ENCODE peak calls at places on chromosome 16, in four cellular contexts. T is CD8-positive, alpha-beta memory T cell; H is cardiac muscle cell; Y is PC-9. L is an unnamed sample.

GRCh38 chr16:88335150-88335685 is 47.5 kb upstream of the ZNF469 start:
- DNase-seq in T (no peak), H (no peak), Y (no peak), L (no peak)

GRCh38 chr16:27214084-27214961 is 11.0 kb downstream of the KDM8 start:
- DNase-seq in T (no peak), H (no peak), Y (no peak), L (no peak)

GRCh38 chr16:54397838-54398237 is 111.3 kb upstream of the IRX3 start:
- DNase-seq in T (no peak), H (no peak), Y (no peak), L (no peak)

GRCh38 chr16:4051591-4051990 is 64.7 kb downstream of the ADCY9 start:
- DNase-seq in T (no peak), H (no peak), Y (no peak), L (no peak)

GRCh38 chr16:80004113-80004512 is 403.6 kb upstream of the MAF start:
- DNase-seq in T (no peak), H (no peak), Y (no peak), L (no peak)

GRCh38 chr16:66481081-66481942 is 54.2 kb downstream of the BEAN1 start:
- DNase-seq in T (no peak), H (no peak), Y (no peak), L (no peak)

GRCh38 chr16:69285240-69285639 is 25.9 kb upstream of the VPS4A start:
- DNase-seq in T (no peak), H (no peak), Y (no peak), L (no peak)

GRCh38 chr16:66116163-66116792 is 250.2 kb upstream of the CDH5 start:
- DNase-seq in T (no peak), H (no peak), Y (no peak), L (no peak)

GRCh38 chr16:4976611-4977145 is 18.5 kb downstream of the SEC14L5 start:
- DNase-seq in T (no peak), H (no peak), Y (no peak), L (no peak)

GRCh38 chr16:55324491-55325447 is 766 bp downstream of the IRX6 start:
- DNase-seq in T (no peak), H (no peak), Y (no peak), L (no peak)

GRCh38 chr16:58026139-58026704 is 668 bp downstream of the MMP15 start:
- DNase-seq in T (no peak), H (no peak), Y (peak; percentile 28), L (no peak)

GRCh38 chr16:83715217-83715920 is 92.4 kb upstream of the HSBP1 start:
- DNase-seq in T (no peak), H (no peak), Y (no peak), L (no peak)

GRCh38 chr16:4320571-4321137 is 4.8 kb downstream of the GLIS2 start:
- DNase-seq in T (no peak), H (no peak), Y (no peak), L (no peak)

GRCh38 chr16:85104821-85105391 is 7.4 kb downstream of the CIBAR2 start:
- DNase-seq in T (peak; percentile 40), H (no peak), Y (no peak), L (peak; percentile 54)

GRCh38 chr16:83935858-83936255 is 17.2 kb upstream of the OSGIN1 start:
- DNase-seq in T (no peak), H (no peak), Y (no peak), L (no peak)

GRCh38 chr16:19014456-19014855 is 30.7 kb downstream of the TMC7 start:
- DNase-seq in T (no peak), H (no peak), Y (no peak), L (no peak)

GRCh38 chr16:79008036-79008868 is 592.3 kb downstream of the MAF start:
- DNase-seq in T (no peak), H (no peak), Y (no peak), L (no peak)

GRCh38 chr16:76729525-76729924 is 452.3 kb downstream of the CNTNAP4 start:
- DNase-seq in T (no peak), H (no peak), Y (no peak), L (no peak)

GRCh38 chr16:85211247-85211910 is 99.1 kb upstream of the CIBAR2 start:
- DNase-seq in T (no peak), H (no peak), Y (peak; percentile 34), L (no peak)

GRCh38 chr16:17452931-17453330 is 17.8 kb downstream of the XYLT1 start:
- DNase-seq in T (no peak), H (no peak), Y (no peak), L (no peak)

GRCh38 chr16:66503030-66503429 is 46.9 kb downstream of the TK2 start:
- DNase-seq in T (no peak), H (no peak), Y (no peak), L (no peak)

GRCh38 chr16:81703177-81704155 is 75.6 kb upstream of the PLCG2 start:
- DNase-seq in T (no peak), H (no peak), Y (no peak), L (no peak)

GRCh38 chr16:74936902-74937560 is 47.9 kb downstream of the WDR59 start:
- DNase-seq in T (no peak), H (no peak), Y (no peak), L (no peak)

GRCh38 chr16:56824335-56824734 is 40.7 kb upstream of the SLC12A3 start:
- DNase-seq in T (no peak), H (no peak), Y (no peak), L (no peak)

GRCh38 chr16:12538667-12539081 is 265.0 kb downstream of the CPPED1 start:
- DNase-seq in T (no peak), H (no peak), Y (no peak), L (no peak)

GRCh38 chr16:81004646-81005353 is 1.9 kb downstream of the CMC2 start:
- DNase-seq in T (peak; percentile 60), H (peak; percentile 67), Y (peak; percentile 16), L (peak; percentile 50)

GRCh38 chr16:49596699-49597291 is 223.2 kb downstream of the C16orf78 start:
- DNase-seq in T (no peak), H (no peak), Y (no peak), L (no peak)

GRCh38 chr16:56749806-56750491 is 20.0 kb downstream of the NUP93 start:
- DNase-seq in T (no peak), H (no peak), Y (no peak), L (no peak)

GRCh38 chr16:17437142-17437720 is 33.5 kb downstream of the XYLT1 start:
- DNase-seq in T (no peak), H (peak; percentile 3), Y (no peak), L (no peak)

GRCh38 chr16:49472598-49472997 is 99.0 kb downstream of the C16orf78 start:
- DNase-seq in T (no peak), H (no peak), Y (no peak), L (no peak)

GRCh38 chr16:65336169-65336568 is 214.3 kb upstream of the CDH11 start:
- DNase-seq in T (no peak), H (no peak), Y (no peak), L (no peak)

GRCh38 chr16:85640254-85640558 is 27.1 kb downstream of the GSE1 start:
- DNase-seq in T (no peak), H (no peak), Y (no peak), L (no peak)

GRCh38 chr16:10827691-10828341 is 9.2 kb upstream of the TVP23A start:
- DNase-seq in T (no peak), H (no peak), Y (no peak), L (no peak)

GRCh38 chr16:10831899-10832886 is 13.6 kb upstream of the TVP23A start:
- DNase-seq in T (no peak), H (no peak), Y (no peak), L (no peak)

GRCh38 chr16:10824111-10824893 is 5.7 kb upstream of the TVP23A start:
- DNase-seq in T (no peak), H (no peak), Y (peak; percentile 74), L (no peak)

GRCh38 chr16:10833271-10833670 is 14.7 kb upstream of the TVP23A start:
- DNase-seq in T (no peak), H (no peak), Y (no peak), L (no peak)

GRCh38 chr16:10828851-10829331 is 10.3 kb upstream of the TVP23A start:
- DNase-seq in T (no peak), H (no peak), Y (peak; percentile 78), L (no peak)
- H3K4me3 ChIP-seq in T (no peak overlapping the region), H (no peak overlapping the region), Y (no peak overlapping the region), L (no peak overlapping the region)

DNA sequence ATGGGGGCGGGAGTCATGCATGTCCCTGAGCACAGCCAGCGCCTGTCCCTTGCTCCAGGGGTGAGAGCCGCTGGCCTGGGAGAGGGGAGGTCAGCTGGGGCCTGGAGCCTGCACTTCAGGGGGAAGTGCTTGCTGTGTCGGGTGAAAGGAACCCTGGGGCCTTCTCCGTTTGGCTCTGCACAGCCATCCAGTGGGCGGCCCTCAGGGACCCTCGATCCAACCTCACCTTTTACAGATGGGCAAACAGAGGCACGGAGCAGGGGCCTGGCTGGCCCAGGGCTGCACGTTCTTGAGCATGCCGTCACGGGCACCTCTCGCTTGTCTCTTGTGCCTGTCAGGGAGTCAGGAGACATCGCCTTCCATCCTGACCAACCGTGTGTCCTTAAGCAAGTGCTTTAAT is 1.8 kb downstream of the SNX20 start:
- DNase-seq in T (no peak), H (peak; percentile 15), Y (no peak), L (no peak)
- H3K4me1 ChIP-seq in T (peaks cover 75% of the 10 kb centered on the region), H (no peaks in the 10 kb centered on the region), Y (peaks cover 13% of the 10 kb centered on the region), L (peaks cover 62% of the 10 kb centered on the region)

DNA sequence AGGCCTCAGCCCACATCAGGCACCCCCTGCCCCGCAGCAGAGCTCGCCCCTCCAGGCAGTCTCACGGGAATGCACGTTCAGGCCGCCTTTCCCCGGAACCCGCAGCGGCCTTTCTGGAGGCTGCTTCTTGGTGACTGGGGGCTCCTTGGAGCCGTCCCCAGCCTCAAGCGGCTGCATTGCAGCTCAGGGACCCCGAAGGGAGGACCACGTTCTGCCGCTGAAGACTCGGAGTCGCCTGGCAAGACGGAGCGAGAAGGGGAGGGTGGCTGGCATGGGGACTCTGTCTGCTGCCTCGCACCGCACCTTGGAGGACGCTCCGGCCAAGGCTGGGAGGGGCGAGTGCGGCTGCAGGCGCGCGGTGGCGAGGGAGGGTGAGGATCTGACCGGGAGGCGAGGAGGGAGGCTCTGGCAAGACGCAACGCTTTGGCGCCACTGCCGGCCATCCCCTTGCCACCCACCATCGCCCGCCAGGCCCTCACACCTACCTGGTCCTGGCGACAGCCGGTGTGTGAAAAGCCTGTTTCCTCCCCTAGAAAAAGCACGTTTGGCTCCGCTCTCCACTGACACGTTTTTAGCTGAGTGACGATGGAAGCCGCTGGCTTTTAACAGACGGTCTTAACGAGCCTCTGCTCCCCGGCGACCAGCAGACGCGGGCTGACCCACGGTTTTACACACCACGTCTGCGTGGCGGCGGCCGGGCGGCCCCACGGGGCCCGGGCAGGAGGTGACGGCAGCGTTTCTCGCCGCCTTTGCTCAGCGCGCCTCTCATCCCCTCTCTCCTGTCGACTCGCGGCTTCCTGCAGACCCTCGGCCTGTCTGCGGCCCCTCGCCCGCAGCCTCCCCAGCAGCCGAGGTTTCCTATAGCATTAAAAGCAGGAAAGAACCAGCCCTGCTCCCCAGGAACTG is 16.7 kb upstream of the GNG13 start:
- DNase-seq in T (no peak), H (no peak), Y (no peak), L (no peak)
- H3K4me3 ChIP-seq in T (no peak overlapping the region), H (no peak overlapping the region), Y (no peak overlapping the region), L (no peak overlapping the region)

DNA sequence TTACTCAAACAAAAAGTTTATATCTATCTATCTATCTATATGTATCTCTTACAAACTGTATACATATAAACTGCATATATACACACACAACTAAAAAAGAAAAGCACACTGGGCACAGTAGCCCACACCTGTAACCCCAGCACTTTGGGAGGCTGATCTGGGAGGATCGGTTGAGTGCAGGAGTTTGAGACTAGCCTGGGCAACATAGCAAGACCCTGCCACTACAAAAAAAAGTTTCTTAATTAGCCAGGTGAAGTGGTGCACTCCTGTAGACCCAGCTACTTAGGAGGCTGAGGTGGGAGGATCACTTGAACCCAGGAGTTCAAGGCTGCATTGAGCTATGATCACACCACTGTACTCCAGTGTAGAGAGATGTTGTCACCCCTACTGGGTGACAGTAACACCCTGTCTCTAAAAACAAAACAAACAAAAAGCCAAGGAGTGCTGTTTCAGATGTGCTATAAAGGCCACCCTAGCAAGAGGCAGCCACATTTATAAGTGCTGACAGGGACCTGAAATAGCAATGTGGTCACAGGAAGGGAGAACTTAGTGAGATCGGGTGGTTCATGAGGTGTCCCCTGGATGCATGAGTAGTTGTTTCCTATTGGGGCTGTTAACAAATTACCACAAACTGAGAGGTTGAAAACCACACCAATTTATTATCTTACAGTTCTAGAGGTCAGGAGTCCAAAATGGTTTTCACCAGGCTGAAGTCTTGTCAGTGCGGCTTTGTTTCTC is 4.8 kb downstream of the CD2BP2 start:
- DNase-seq in T (no peak), H (no peak), Y (no peak), L (no peak)
- H3K4me1 ChIP-seq in T (peaks cover 18% of the 10 kb centered on the region), H (peaks cover 5% of the 10 kb centered on the region), Y (peaks cover 5% of the 10 kb centered on the region), L (peaks cover 10% of the 10 kb centered on the region)